ENCODE peak calls at places on chromosome 4, in ten cellular contexts. W, J, C, B, D, G, N, A, F and P are unnamed samples.
A peak's percentile ranks its signal among the peaks of the same experiment; 100 is the strongest.

GRCh38 chr4:128354205-128354821 is 66.7 kb upstream of the PGRMC2 start:
- DNase-seq in W (no peak), J (peak; percentile 99), C (no peak), B (no peak), D (no peak), G (no peak), N (no peak), A (peak; percentile 66), F (no peak), P (no peak)

GRCh38 chr4:158051401-158052235 is 121.2 kb downstream of the GASK1B start:
- DNase-seq in W (no peak), J (peak; percentile 96), C (no peak), B (no peak), D (no peak), G (no peak), N (no peak), A (peak; percentile 21), F (no peak), P (peak; percentile 23)

GRCh38 chr4:46329118-46329976 is 60.6 kb downstream of the GABRA2 start:
- DNase-seq in W (no peak), J (no peak), C (no peak), B (no peak), D (no peak), G (no peak), N (no peak), A (no peak), F (no peak), P (no peak)

GRCh38 chr4:151359576-151359975 is 34.2 kb upstream of the SH3D19 start:
- DNase-seq in W (no peak), J (no peak), C (no peak), B (no peak), D (no peak), G (no peak), N (no peak), A (no peak), F (no peak), P (no peak)

GRCh38 chr4:25875281-25875745 is 12.5 kb upstream of the SEL1L3 start:
- DNase-seq in W (no peak), J (no peak), C (no peak), B (no peak), D (no peak), G (no peak), N (no peak), A (no peak), F (no peak), P (no peak)

GRCh38 chr4:6730603-6731300 is 14.8 kb downstream of the BLOC1S4 start:
- DNase-seq in W (no peak), J (no peak), C (no peak), B (no peak), D (no peak), G (no peak), N (no peak), A (no peak), F (no peak), P (no peak)

GRCh38 chr4:39637572-39638357 is 900 bp downstream of the SMIM14 start:
- DNase-seq in W (no peak), J (peak; percentile 70), C (no peak), B (peak; percentile 49), D (peak; percentile 26), G (peak; percentile 77), N (no peak), A (peak; percentile 70), F (peak; percentile 8), P (peak; percentile 60)

GRCh38 chr4:15197005-15197404 is 194.7 kb downstream of the CPEB2 start:
- DNase-seq in W (no peak), J (peak; percentile 11), C (no peak), B (no peak), D (no peak), G (no peak), N (no peak), A (peak; percentile 10), F (no peak), P (no peak)

GRCh38 chr4:56681158-56681848 is at the start of gene HOPX:
- DNase-seq in W (no peak), J (no peak), C (no peak), B (peak; percentile 78), D (no peak), G (peak; percentile 50), N (peak; percentile 53), A (no peak), F (no peak), P (peak; percentile 19)

GRCh38 chr4:183130328-183131155 is 31.5 kb downstream of the WWC2 start:
- DNase-seq in W (no peak), J (peak; percentile 21), C (no peak), B (no peak), D (peak; percentile 0), G (peak; percentile 72), N (no peak), A (no peak), F (no peak), P (peak; percentile 61)

GRCh38 chr4:170008376-170008775 is 17.8 kb downstream of the MFAP3L start:
- DNase-seq in W (no peak), J (peak; percentile 22), C (no peak), B (no peak), D (no peak), G (no peak), N (no peak), A (no peak), F (no peak), P (no peak)

GRCh38 chr4:144582105-144582850 is 63.7 kb upstream of the HHIP start:
- DNase-seq in W (no peak), J (no peak), C (no peak), B (no peak), D (no peak), G (no peak), N (no peak), A (peak; percentile 44), F (no peak), P (no peak)

GRCh38 chr4:147578057-147578476 is 39.1 kb upstream of the TMEM184C start:
- DNase-seq in W (no peak), J (peak; percentile 83), C (no peak), B (no peak), D (no peak), G (no peak), N (no peak), A (peak; percentile 89), F (no peak), P (no peak)

GRCh38 chr4:104493071-104493831 is 1.4 kb downstream of the CXXC4 start:
- DNase-seq in W (no peak), J (no peak), C (no peak), B (no peak), D (no peak), G (no peak), N (no peak), A (no peak), F (no peak), P (no peak)